ENCODE peak calls at places on chromosomes 4 and X, in seven cellular contexts. B is lower lobe of right lung, R is NCI-H510A, T is SHP77, A is mucosa of descending colon, F is K562, L is activated gamma-delta T cell treated with Interleukin-2 at 50 U/mL for 16 hours. U is an unnamed sample.

GRCh38 chrX:96424007-96424406 is 260.6 kb upstream of the DIAPH2 start:
- DNase-seq in T (no peak), R (no peak), B (no peak), A (no peak), F (no peak), L (no peak), U (no peak)

GRCh38 chr4:141041021-141041476 is 92.2 kb downstream of the RNF150 start:
- DNase-seq in A (no peak), R (no peak), T (peak; percentile 15), L (no peak), F (no peak), B (no peak), U (peak; percentile 65)

GRCh38 chr4:101039367-101039766 is 308.0 kb downstream of the PPP3CA start:
- DNase-seq in F (no peak), R (no peak), A (no peak), T (no peak), B (no peak), L (peak; percentile 53), U (no peak)

GRCh38 chr4:77959566-77960338 is 97.1 kb downstream of the MRPL1 start:
- DNase-seq in F (peak; percentile 48), R (peak; percentile 26), T (peak; percentile 49), A (no peak), B (no peak), L (no peak), U (peak; percentile 39)

GRCh38 chr4:51943221-51943620 is 76.9 kb downstream of the LRRC66 start:
- DNase-seq in R (no peak), T (no peak), F (no peak), A (no peak), B (no peak), L (no peak), U (peak; percentile 65)

GRCh38 chr4:94671113-94671512 is 86.6 kb upstream of the BMPR1B start:
- DNase-seq in B (no peak), L (no peak), T (no peak), R (no peak), F (no peak), A (no peak), U (no peak)

GRCh38 chrX:129678176-129678880 is 23.6 kb upstream of the APLN start:
- DNase-seq in B (peak; percentile 72), L (peak; percentile 46), R (peak; percentile 59), T (peak; percentile 36), F (no peak), A (peak; percentile 67), U (peak; percentile 13)

GRCh38 chr4:118586357-118586790 is 98.8 kb upstream of the METTL14 start:
- DNase-seq in B (no peak), F (no peak), A (no peak), L (no peak), T (no peak), R (no peak), U (peak; percentile 36)

GRCh38 chrX:43559643-43560042 is 96.5 kb upstream of the MAOA start:
- DNase-seq in B (no peak), A (peak; percentile 39), L (peak; percentile 11), F (peak; percentile 11), T (peak; percentile 3), R (peak; percentile 29), U (peak; percentile 59)

GRCh38 chr4:59571805-59572430 is 1628.2 kb upstream of the ADGRL3 start:
- DNase-seq in T (peak; percentile 89), R (peak; percentile 75), B (no peak), F (no peak), L (no peak), A (no peak), U (no peak)

GRCh38 chr4:165454426-165454825 is 75.6 kb downstream of the CPE start:
- DNase-seq in T (no peak), L (no peak), F (no peak), R (no peak), A (no peak), B (no peak), U (no peak)

GRCh38 chr4:37812713-37813112 is 13.8 kb upstream of the PGM2 start:
- DNase-seq in B (no peak), R (no peak), F (no peak), T (no peak), A (no peak), L (no peak), U (peak; percentile 70)

GRCh38 chr4:170853422-170854021 is 763.8 kb upstream of the AADAT start:
- DNase-seq in T (no peak), B (peak; percentile 41), A (peak; percentile 63), R (no peak), F (peak; percentile 15), L (no peak), U (no peak)

GRCh38 chr4:69858683-69859082 is 1.3 kb downstream of the SULT1E1 start:
- DNase-seq in B (no peak), L (no peak), F (no peak), A (no peak), T (no peak), R (peak; percentile 13), U (peak; percentile 20)

GRCh38 chrX:145654486-145654885 is 163.1 kb upstream of the SLITRK2 start:
- DNase-seq in A (no peak), B (no peak), F (no peak), T (no peak), L (no peak), R (no peak), U (no peak)

GRCh38 chrX:50202539-50202938 is 1.7 kb upstream of the AKAP4 start:
- DNase-seq in A (no peak), B (no peak), F (no peak), T (no peak), R (no peak), L (no peak), U (no peak)

U was measured in fibroblast of lung.